ENCODE peak calls at places on chromosomes 6 and 20, in five cellular contexts. Y is ovary, V is RPMI7951, N is SHP77 treated with DMSO at 0.1 percent for 48 hours, E is HepG2. U is an unnamed sample.

GRCh38 chr20:57811373-57812020 is 101.7 kb upstream of the PMEPA1 start:
- DNase-seq in Y (no peak), V (peak), N (no peak), E (no peak), U (peak)

GRCh38 chr6:1383729-1384548 is 5.4 kb upstream of the FOXF2 start:
- DNase-seq in Y (no peak), V (no peak), N (no peak), E (no peak), U (no peak)

GRCh38 chr20:39066464-39066863 is 104.3 kb downstream of the DHX35 start:
- DNase-seq in Y (no peak), V (no peak), N (no peak), E (peak), U (no peak)

GRCh38 chr6:106731144-106731842 is 101.9 kb downstream of the QRSL1 start:
- DNase-seq in Y (no peak), V (no peak), N (no peak), E (peak), U (no peak)

GRCh38 chr6:12584631-12585405 is 131.7 kb upstream of the PHACTR1 start:
- DNase-seq in Y (no peak), V (peak), N (no peak), E (no peak), U (no peak)

GRCh38 chr6:122563364-122564052 is 46.7 kb upstream of the PKIB start:
- DNase-seq in Y (no peak), V (no peak), N (no peak), E (no peak), U (no peak)

GRCh38 chr20:13089950-13090469 is 81.2 kb downstream of the SPTLC3 start:
- DNase-seq in Y (no peak), V (no peak), N (no peak), E (peak), U (no peak)

GRCh38 chr20:48657426-48658197 is 170.2 kb downstream of the PREX1 start:
- DNase-seq in Y (peak), V (peak), N (peak), E (peak), U (peak)

GRCh38 chr6:139970591-139970991 is 596.1 kb upstream of the CITED2 start:
- DNase-seq in Y (no peak), V (no peak), N (no peak), E (no peak), U (peak)

GRCh38 chr20:33020278-33021161 is 10.9 kb upstream of the BPIFB6 start:
- DNase-seq in Y (no peak), V (no peak), N (no peak), E (no peak), U (no peak)

GRCh38 chr20:24493661-24494459 is 24.4 kb downstream of the SYNDIG1 start:
- DNase-seq in Y (no peak), V (no peak), N (no peak), E (no peak), U (no peak)

GRCh38 chr6:12324096-12324495 is 33.9 kb downstream of the EDN1 start:
- DNase-seq in Y (no peak), V (peak), N (no peak), E (peak), U (peak)

GRCh38 chr6:31010393-31011060 is at the start of gene MUC22:
- DNase-seq in Y (no peak), V (peak), N (no peak), E (no peak), U (peak)

GRCh38 chr20:10240655-10241054 is 22.0 kb downstream of the SNAP25 start:
- DNase-seq in Y (no peak), V (no peak), N (no peak), E (no peak), U (no peak)

GRCh38 chr6:98932424-98932823 is 15.3 kb downstream of the FBXL4 start:
- DNase-seq in Y (no peak), V (no peak), N (no peak), E (no peak), U (no peak)

GRCh38 chr6:29553268-29554057 is 6.1 kb downstream of the UBD start:
- DNase-seq in Y (peak), V (no peak), N (no peak), E (no peak), U (no peak)

GRCh38 chr6:42947950-42948349 is 12.6 kb upstream of the GNMT start:
- DNase-seq in Y (no peak), V (no peak), N (no peak), E (no peak), U (no peak)

GRCh38 chr20:49887251-49887827 is 28.0 kb downstream of the SPATA2 start:
- DNase-seq in Y (no peak), V (peak), N (no peak), E (no peak), U (peak)

GRCh38 chr6:6829872-6830683 is 241.6 kb downstream of the LY86 start:
- DNase-seq in Y (no peak), V (no peak), N (no peak), E (no peak), U (no peak)

GRCh38 chr20:41275181-41275793 is 42.2 kb downstream of the ZHX3 start:
- DNase-seq in Y (no peak), V (peak), N (no peak), E (no peak), U (peak)

U was measured in myocyte.